ENCODE peak calls at places on chromosomes 4 and X, in nine cellular contexts. L is heart left ventricle; O is activated CD4-positive, alpha-beta T cell treated with anti-CD3 and anti-CD28 coated beads for 48 hours; Z is GM13977; K is central memory CD4-positive, alpha-beta T cell; G is HFF-Myc; P is cardiac fibroblast; X is HFFc6; B is H7. I is an unnamed sample.

GRCh38 chr4:153346563-153346962 is 2.1 kb downstream of the MND1 start:
- DNase-seq in O (no peak), Z (no peak), G (no peak), X (no peak), L (no peak), P (no peak), B (peak), K (no peak), I (no peak)

GRCh38 chr4:6372649-6373525 is 99.5 kb downstream of the PPP2R2C start:
- DNase-seq in Z (peak), P (peak), X (peak), L (no peak), G (no peak), O (peak), B (peak), K (no peak), I (peak)

GRCh38 chr4:152283806-152284470 is 252.0 kb downstream of the FBXW7 start:
- DNase-seq in K (no peak), O (no peak), Z (no peak), X (peak), L (no peak), P (peak), B (no peak), G (no peak), I (no peak)

GRCh38 chr4:44662623-44663006 is 11.2 kb upstream of the YIPF7 start:
- DNase-seq in P (no peak), G (no peak), K (no peak), L (no peak), B (no peak), O (no peak), Z (no peak), X (no peak), I (no peak)

GRCh38 chr4:73967891-73968290 is 13.9 kb downstream of the PF4 start:
- DNase-seq in P (no peak), Z (no peak), G (no peak), K (no peak), L (no peak), X (no peak), B (no peak), O (no peak), I (no peak)

GRCh38 chr4:76198411-76199237 is 15.0 kb downstream of the SCARB2 start:
- DNase-seq in Z (peak), K (no peak), P (peak), L (peak), O (peak), X (peak), G (peak), B (no peak), I (no peak)

GRCh38 chrX:1403228-1403627 is 11.3 kb upstream of the SLC25A6 start:
- DNase-seq in G (no peak), O (peak), L (no peak), X (no peak), P (no peak), K (no peak), Z (no peak), B (no peak), I (no peak)

GRCh38 chrX:117707948-117708743 is 408.5 kb downstream of the KLHL13 start:
- DNase-seq in Z (no peak), X (no peak), L (no peak), B (no peak), P (no peak), K (no peak), G (no peak), O (no peak), I (no peak)

GRCh38 chrX:112696506-112696905 is 16.8 kb upstream of the LHFPL1 start:
- DNase-seq in Z (no peak), O (no peak), L (no peak), P (no peak), X (no peak), K (no peak), B (no peak), G (no peak), I (no peak)

GRCh38 chr4:73315091-73315490 is 56.5 kb upstream of the ANKRD17 start:
- DNase-seq in Z (no peak), L (no peak), P (peak), G (peak), B (no peak), K (no peak), O (no peak), X (peak), I (no peak)

GRCh38 chrX:23773601-23774175 is 9.3 kb upstream of the SAT1 start:
- DNase-seq in L (no peak), B (no peak), O (peak), K (peak), P (no peak), G (no peak), X (no peak), Z (peak), I (no peak)

GRCh38 chrX:131287556-131288179 is 1.4 kb downstream of the IGSF1 start:
- DNase-seq in B (no peak), X (no peak), K (no peak), L (no peak), P (no peak), O (no peak), G (no peak), Z (no peak), I (no peak)

GRCh38 chr4:70958681-70959080 is 34.8 kb upstream of the DCK start:
- DNase-seq in O (no peak), X (peak), L (no peak), Z (no peak), B (no peak), P (peak), G (no peak), K (no peak), I (no peak)

GRCh38 chrX:13664026-13664425 is 11.1 kb downstream of the TCEANC start:
- DNase-seq in Z (no peak), B (no peak), L (no peak), P (no peak), X (no peak), K (no peak), G (no peak), O (no peak), I (no peak)

GRCh38 chr4:161249779-161250440 is 913.9 kb downstream of the FSTL5 start:
- DNase-seq in L (no peak), P (no peak), B (no peak), O (no peak), K (no peak), Z (no peak), G (no peak), X (no peak), I (no peak)

GRCh38 chr4:176270669-176271068 is 1.6 kb upstream of the ASB5 start:
- DNase-seq in P (peak), K (no peak), L (no peak), Z (no peak), B (no peak), G (peak), O (peak), X (peak), I (no peak)

GRCh38 chr4:158894826-158895225 is 126.0 kb downstream of the FNIP2 start:
- DNase-seq in P (no peak), K (no peak), B (no peak), G (no peak), X (no peak), L (no peak), O (no peak), Z (no peak), I (no peak)

GRCh38 chrX:9164535-9165425 is 130.9 kb upstream of the FAM9B start:
- DNase-seq in B (no peak), G (no peak), K (no peak), L (no peak), P (peak), X (no peak), O (peak), Z (no peak), I (no peak)

GRCh38 chr4:108051343-108051742 is 61.7 kb downstream of the HADH start:
- DNase-seq in P (no peak), X (no peak), K (no peak), L (no peak), B (no peak), Z (no peak), G (no peak), O (no peak), I (no peak)

GRCh38 chrX:34875204-34875603 is 67.4 kb upstream of the FAM47B start:
- DNase-seq in Z (no peak), G (peak), L (no peak), P (peak), B (no peak), O (no peak), X (peak), K (no peak), I (no peak)

GRCh38 chr4:122823476-122823875 is 3.2 kb upstream of the FGF2 start:
- DNase-seq in K (no peak), G (no peak), Z (no peak), O (no peak), X (no peak), P (no peak), B (no peak), L (no peak), I (no peak)

GRCh38 chrX:134688181-134688580 is 29.9 kb upstream of the PLAC1 start:
- DNase-seq in K (no peak), X (no peak), Z (no peak), P (no peak), L (no peak), B (no peak), G (no peak), O (no peak), I (no peak)

I was measured in H9.